ENCODE peak calls at places on chromosomes 4 and X, in eight cellular contexts. B is tibial nerve, D is body of pancreas, M is heart left ventricle, C is endothelial cell of umbilical vein, N is right lobe of liver, X is uterus, F is H1. T is an unnamed sample.

GRCh38 chrX:99722094-99722493 is 688.0 kb downstream of the PCDH19 start:
- DNase-seq in D (no peak), M (no peak), F (no peak), N (no peak), B (no peak), C (no peak), X (no peak), T (no peak)

GRCh38 chrX:116781926-116782325 is 319.1 kb upstream of the CT83 start:
- DNase-seq in B (no peak), N (no peak), M (peak), C (no peak), D (no peak), X (peak), F (no peak), T (no peak)

GRCh38 chr4:89929425-89930272 is 35.0 kb downstream of the MMRN1 start:
- DNase-seq in M (no peak), F (no peak), C (peak), X (no peak), N (no peak), D (no peak), B (no peak), T (no peak)

GRCh38 chr4:107034091-107034698 is 1.9 kb downstream of the DKK2 start:
- DNase-seq in N (peak), M (peak), C (peak), D (no peak), B (peak), F (peak), X (peak), T (peak)

GRCh38 chrX:52271212-52271611 is 86.5 kb downstream of the MAGED4 start:
- DNase-seq in B (no peak), M (no peak), F (peak), N (no peak), D (no peak), C (no peak), X (no peak), T (no peak)

GRCh38 chrX:40406330-40406859 is 174.4 kb upstream of the ATP6AP2 start:
- DNase-seq in C (no peak), B (no peak), F (no peak), M (no peak), D (no peak), X (no peak), N (no peak), T (no peak)

GRCh38 chr4:78534286-78534955 is 17.1 kb upstream of the ANXA3 start:
- DNase-seq in D (peak), M (no peak), N (no peak), F (no peak), B (no peak), C (no peak), X (no peak), T (no peak)

GRCh38 chr4:181536196-181536746 is 706.9 kb upstream of the TENM3 start:
- DNase-seq in M (no peak), X (no peak), N (no peak), D (no peak), F (no peak), C (no peak), B (no peak), T (no peak)

GRCh38 chrX:26008042-26008441 is 130.1 kb upstream of the MAGEB18 start:
- DNase-seq in F (no peak), N (no peak), M (no peak), B (no peak), X (no peak), D (no peak), C (no peak), T (no peak)

GRCh38 chr4:96916731-96917130 is 1076.8 kb downstream of the PDHA2 start:
- DNase-seq in D (no peak), M (no peak), C (no peak), B (no peak), N (no peak), F (no peak), X (no peak), T (no peak)

GRCh38 chr4:144962300-144962699 is 135.7 kb downstream of the ANAPC10 start:
- DNase-seq in B (no peak), N (no peak), X (no peak), C (no peak), M (no peak), F (no peak), D (no peak), T (no peak)

GRCh38 chrX:19739683-19740082 is 147.7 kb downstream of the SH3KBP1 start:
- DNase-seq in N (no peak), F (peak), B (peak), D (peak), M (peak), X (peak), C (peak), T (no peak)

GRCh38 chr4:82797048-82797590 is 1.5 kb downstream of the SCD5 start:
- DNase-seq in D (peak), F (no peak), N (no peak), C (peak), X (no peak), B (no peak), M (no peak), T (no peak)

GRCh38 chr4:139933104-139933503 is 220.9 kb downstream of the MAML3 start:
- DNase-seq in B (no peak), N (no peak), C (no peak), D (no peak), X (no peak), M (no peak), F (no peak), T (no peak)

GRCh38 chrX:2578864-2579263 is 78.1 kb upstream of the DHRSX start:
- DNase-seq in M (no peak), X (no peak), B (no peak), D (no peak), F (no peak), C (no peak), N (no peak), T (peak)

GRCh38 chr4:18034099-18034498 is 12.5 kb upstream of the LCORL start:
- DNase-seq in M (no peak), B (no peak), N (no peak), F (no peak), C (no peak), X (no peak), D (no peak), T (no peak)

GRCh38 chr4:81919238-81919637 is 447.5 kb upstream of the RASGEF1B start:
- DNase-seq in F (no peak), X (no peak), M (no peak), D (no peak), N (no peak), C (peak), B (no peak), T (no peak)

GRCh38 chr4:102219143-102219542 is 126.1 kb downstream of the SLC39A8 start:
- DNase-seq in F (no peak), D (no peak), C (no peak), B (no peak), M (no peak), N (no peak), X (no peak), T (no peak)

GRCh38 chr4:133154725-133155124 is 5.6 kb downstream of the PCDH10 start:
- DNase-seq in X (no peak), B (no peak), C (peak), M (no peak), N (no peak), F (no peak), D (no peak), T (no peak)

GRCh38 chr4:67459164-67459563 is 86.1 kb downstream of the CENPC start:
- DNase-seq in C (no peak), F (no peak), M (no peak), N (no peak), X (no peak), B (no peak), D (no peak), T (no peak)

GRCh38 chr4:8501781-8502180 is 61.2 kb downstream of the TRMT44 start:
- DNase-seq in X (no peak), F (no peak), D (no peak), C (no peak), N (no peak), B (no peak), M (peak), T (no peak)

GRCh38 chrX:36957425-36958328 is 50.5 kb upstream of the FAM47C start:
- DNase-seq in X (no peak), M (peak), D (peak), F (peak), C (peak), B (no peak), N (peak), T (no peak)

GRCh38 chr4:52266537-52267137 is 215.5 kb downstream of the SPATA18 start:
- DNase-seq in N (no peak), X (peak), B (no peak), C (no peak), M (no peak), F (no peak), D (peak), T (no peak)

GRCh38 chrX:63354484-63354883 is 3.4 kb upstream of the SPIN4 start:
- DNase-seq in M (no peak), X (no peak), B (no peak), N (no peak), D (no peak), F (no peak), C (no peak), T (no peak)

GRCh38 chrX:63349307-63349706 is 1.8 kb downstream of the SPIN4 start:
- DNase-seq in C (peak), N (no peak), M (no peak), X (no peak), B (no peak), F (no peak), D (no peak), T (no peak)

GRCh38 chrX:63350551-63350950 is 581 bp downstream of the SPIN4 start:
- DNase-seq in X (peak), D (peak), F (no peak), M (no peak), N (no peak), C (peak), B (no peak), T (no peak)

GRCh38 chrX:63350979-63351616 is at the start of gene SPIN4:
- DNase-seq in N (peak), C (peak), F (peak), B (peak), X (peak), D (peak), M (peak), T (peak)
- TF ChIP-seq POLR2A in N (peak), C (peak), F (peak), B (peak), X (peak), D (peak), M (peak), T (no peak)

GRCh38 chr4:127709456-127709855 is 20.7 kb upstream of the SLC25A31 start:
- DNase-seq in F (no peak), X (no peak), B (no peak), C (no peak), D (no peak), N (no peak), M (no peak), T (no peak)

GRCh38 chr4:127708985-127709384 is 21.2 kb upstream of the SLC25A31 start:
- DNase-seq in M (no peak), N (no peak), X (no peak), C (peak), D (peak), B (no peak), F (no peak), T (peak)
- H3K4me3 ChIP-seq in M (no peak), N (no peak), X (no peak), C (peak), D (no peak), B (no peak), F (no peak), T (no peak)

GRCh38 chr4:2535386-2536192 is 858 bp upstream of the FAM193A start:
- DNase-seq in C (no peak), X (no peak), F (peak), N (peak), M (peak), D (peak), B (no peak), T (peak)
- TF ChIP-seq POLR2A in C (peak), X (no peak), F (peak), N (peak), M (no peak), D (peak), B (no peak), T (no peak)

GRCh38 chr4:128428397-128428796 is 140.8 kb upstream of the PGRMC2 start:
- DNase-seq in F (no peak), D (no peak), M (no peak), C (no peak), N (no peak), B (no peak), X (no peak), T (no peak)
- H3K4me3 ChIP-seq in F (no peak), D (no peak), M (no peak), C (no peak), N (no peak), B (no peak), X (no peak), T (no peak)

GRCh38 chr4:37858877-37859276 is 32.0 kb upstream of the TBC1D1 start:
- DNase-seq in M (no peak), X (no peak), B (no peak), D (no peak), C (no peak), F (no peak), N (no peak), T (no peak)

GRCh38 chr4:37858112-37858511 is 31.6 kb downstream of the PGM2 start:
- DNase-seq in N (no peak), B (no peak), C (no peak), F (no peak), D (no peak), X (no peak), M (no peak), T (no peak)
- TF ChIP-seq POLR2A in N (no peak), B (no peak), C (no peak), F (no peak), D (no peak), X (no peak), M (no peak), T (no peak)

DNA sequence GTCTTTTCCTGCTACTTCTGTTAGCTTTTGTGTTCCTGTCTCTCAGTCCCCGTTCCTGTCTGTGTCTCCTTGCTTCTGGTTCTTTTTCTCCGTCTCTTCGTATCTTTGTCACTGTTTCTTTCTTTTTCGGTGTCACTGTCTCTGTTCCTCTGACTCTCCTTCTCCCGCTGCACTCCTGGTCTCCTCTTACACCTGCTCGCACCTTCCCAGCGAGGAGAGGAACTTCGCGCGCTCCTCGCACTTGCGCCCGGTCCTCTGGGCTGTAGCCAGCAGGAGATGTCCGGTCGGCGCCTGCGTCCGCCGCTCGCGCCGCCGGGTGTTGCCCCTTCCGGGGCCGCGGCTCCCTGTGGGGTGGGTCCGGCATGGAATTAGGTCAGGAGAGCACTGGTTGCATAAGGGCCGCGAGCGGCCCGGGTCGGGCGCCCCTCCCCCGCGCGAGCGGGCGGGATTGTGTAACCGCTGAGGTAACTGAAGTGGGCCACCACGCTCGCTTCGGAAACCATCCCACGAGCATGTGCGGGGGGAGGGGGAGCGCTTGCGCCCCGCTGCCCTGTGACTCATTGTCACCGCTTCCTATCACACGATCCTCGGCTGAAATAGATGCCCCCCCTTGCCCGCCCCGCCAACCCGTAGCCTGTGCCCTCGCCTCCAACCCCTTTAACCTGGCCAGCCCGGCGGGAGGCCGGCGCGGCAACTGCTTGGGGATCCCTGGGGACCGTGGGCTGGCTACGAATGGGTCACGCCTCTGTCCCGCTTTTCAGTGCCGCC is 1.6 kb downstream of the LONRF3 start:
- DNase-seq in F (no peak), B (peak), X (peak), C (peak), M (peak), D (peak), N (peak), T (peak)
- H3K4me3 ChIP-seq in F (peak), B (peak), X (peak), C (peak), M (peak), D (peak), N (peak), T (peak)

GRCh38 chrX:132023117-132023895 is at the start of gene STK26:
- DNase-seq in F (peak), C (peak), M (peak), N (peak), D (peak), X (peak), B (peak), T (peak)
- TF ChIP-seq POLR2A in F (peak), C (no peak), M (no peak), N (peak), D (peak), X (peak), B (peak), T (no peak)